ENCODE peak calls at places on chromosome X, in seven cellular contexts. F is heart left ventricle, Q is uterus, U is tibial artery, A is BJ, P is neural crest cell, O is breast epithelium. M is an unnamed sample.

GRCh38 chrX:50903387-50904027 is 7.0 kb upstream of the BMP15 start:
- DNase-seq in F (no peak), Q (no peak), P (peak), A (no peak), U (no peak), O (no peak), M (peak)

GRCh38 chrX:52082578-52082977 is 13.6 kb upstream of the MAGED4B start:
- DNase-seq in Q (no peak), P (no peak), O (no peak), F (no peak), A (no peak), U (no peak), M (no peak)

GRCh38 chrX:12958461-12958860 is 16.4 kb upstream of the TMSB4X start:
- DNase-seq in Q (no peak), P (no peak), A (no peak), U (no peak), O (no peak), F (no peak), M (no peak)

GRCh38 chrX:102154900-102155805 is 624 bp downstream of the BEX5 start:
- DNase-seq in P (no peak), U (no peak), Q (no peak), O (no peak), F (no peak), A (no peak), M (peak)

GRCh38 chrX:134936542-134936941 is 54.2 kb upstream of the SMIM10 start:
- DNase-seq in U (no peak), P (no peak), Q (no peak), A (peak), O (no peak), F (no peak), M (no peak)

GRCh38 chrX:67724359-67725110 is 180.7 kb downstream of the AR start:
- DNase-seq in A (no peak), P (no peak), F (no peak), O (no peak), Q (no peak), U (peak), M (no peak)

GRCh38 chrX:17814059-17814458 is 47.0 kb downstream of the RAI2 start:
- DNase-seq in U (no peak), F (no peak), A (no peak), O (no peak), Q (no peak), P (no peak), M (no peak)

GRCh38 chrX:72105436-72105835 is 26.3 kb downstream of the RTL5 start:
- DNase-seq in Q (no peak), F (no peak), O (no peak), A (no peak), U (no peak), P (no peak), M (no peak)

GRCh38 chrX:132592880-132593279 is 104.0 kb upstream of the MBNL3 start:
- DNase-seq in U (no peak), A (no peak), P (peak), O (no peak), Q (no peak), F (no peak), M (no peak)

GRCh38 chrX:129777218-129777768 is 2.5 kb upstream of the SASH3 start:
- DNase-seq in Q (no peak), O (peak), U (peak), P (no peak), A (no peak), F (peak), M (no peak)

GRCh38 chrX:30935985-30936384 is 46.9 kb upstream of the TAB3 start:
- DNase-seq in F (no peak), U (no peak), P (peak), O (peak), Q (no peak), A (no peak), M (no peak)

GRCh38 chrX:139898334-139898733 is 34.5 kb downstream of the ATP11C start:
- DNase-seq in O (no peak), P (no peak), F (no peak), U (no peak), A (no peak), Q (no peak), M (no peak)

GRCh38 chrX:73577368-73577767 is 14.4 kb downstream of the CHIC1 start:
- DNase-seq in A (peak), O (no peak), P (no peak), U (no peak), F (peak), Q (no peak), M (no peak)

GRCh38 chrX:13254076-13254785 is 65.6 kb downstream of the ATXN3L start:
- DNase-seq in F (no peak), U (no peak), O (no peak), A (no peak), Q (peak), P (no peak), M (no peak)

GRCh38 chrX:123454712-123455431 is 270.8 kb downstream of the GRIA3 start:
- DNase-seq in P (no peak), F (no peak), U (no peak), O (no peak), A (no peak), Q (no peak), M (no peak)

GRCh38 chrX:135522132-135522530 is 1.7 kb downstream of the INTS6L start:
- DNase-seq in U (no peak), F (no peak), O (no peak), Q (no peak), A (no peak), P (no peak), M (no peak)

GRCh38 chrX:26262121-26262523 is 46.2 kb downstream of the MAGEB5 start:
- DNase-seq in F (no peak), O (no peak), P (no peak), Q (no peak), U (no peak), A (no peak), M (no peak)

GRCh38 chrX:49029876-49030275 is 13.3 kb downstream of the TFE3 start:
- DNase-seq in U (no peak), Q (no peak), P (no peak), A (no peak), O (no peak), F (no peak), M (no peak)

GRCh38 chrX:19350831-19351447 is 7.2 kb downstream of the PDHA1 start:
- DNase-seq in Q (no peak), U (no peak), P (no peak), F (no peak), O (no peak), A (no peak), M (no peak)

GRCh38 chrX:17475820-17476219 is 100.8 kb downstream of the NHS start:
- DNase-seq in A (no peak), U (peak), F (no peak), Q (peak), O (no peak), P (no peak), M (no peak)

GRCh38 chrX:49208399-49208798 is 8.4 kb upstream of the SYP start:
- DNase-seq in U (no peak), F (no peak), O (no peak), Q (no peak), A (no peak), P (no peak), M (no peak)

GRCh38 chrX:69031181-69031580 is 134.1 kb downstream of the PJA1 start:
- DNase-seq in O (no peak), U (no peak), F (no peak), A (no peak), P (no peak), Q (no peak), M (no peak)

GRCh38 chrX:119067023-119067739 is 5.6 kb upstream of the CT47C1 start:
- DNase-seq in A (no peak), U (peak), F (peak), O (peak), Q (peak), P (peak), M (peak)

GRCh38 chrX:68508799-68509198 is 9.9 kb downstream of the YIPF6 start:
- DNase-seq in F (no peak), Q (no peak), A (no peak), O (no peak), U (no peak), P (no peak), M (no peak)

GRCh38 chrX:47843363-47843762 is 6.7 kb downstream of the ZNF81 start:
- DNase-seq in P (no peak), A (no peak), Q (no peak), F (no peak), O (no peak), U (no peak), M (no peak)

GRCh38 chrX:44997282-44997813 is 124.4 kb downstream of the KDM6A start:
- DNase-seq in F (no peak), P (no peak), A (no peak), U (no peak), O (no peak), Q (no peak), M (no peak)

GRCh38 chrX:153818571-153819397 is 11.6 kb downstream of the PDZD4 start:
- DNase-seq in P (peak), F (no peak), A (no peak), U (no peak), Q (no peak), O (no peak), M (no peak)

GRCh38 chrX:74147439-74147838 is 156.5 kb upstream of the ZCCHC13 start:
- DNase-seq in F (no peak), Q (no peak), A (no peak), U (no peak), P (no peak), O (no peak), M (no peak)

GRCh38 chrX:51902651-51903050 is 9.2 kb downstream of the MAGED1 start:
- DNase-seq in U (no peak), O (no peak), F (no peak), P (no peak), A (no peak), Q (no peak), M (no peak)

GRCh38 chrX:25007059-25008053 is 8.4 kb downstream of the ARX start:
- DNase-seq in U (no peak), F (no peak), P (no peak), O (no peak), A (no peak), Q (no peak), M (no peak)

GRCh38 chrX:110665636-110666035 is 130.0 kb downstream of the CHRDL1 start:
- DNase-seq in A (no peak), Q (no peak), U (peak), O (no peak), F (no peak), P (peak), M (peak)

GRCh38 chrX:107678957-107679740 is 50.8 kb downstream of the PRPS1 start:
- DNase-seq in O (no peak), Q (peak), F (peak), P (no peak), U (peak), A (no peak), M (no peak)

GRCh38 chrX:17067534-17067933 is 121.1 kb downstream of the REPS2 start:
- DNase-seq in P (no peak), U (no peak), F (no peak), Q (no peak), O (no peak), A (no peak), M (no peak)

GRCh38 chrX:24870143-24870542 is 145.6 kb downstream of the ARX start:
- DNase-seq in Q (no peak), F (no peak), O (no peak), P (no peak), A (no peak), U (no peak), M (no peak)

GRCh38 chrX:19174401-19175025 is 52.2 kb upstream of the ADGRG2 start:
- DNase-seq in O (no peak), Q (no peak), P (no peak), F (no peak), A (no peak), U (peak), M (no peak)

GRCh38 chrX:72255445-72255844 is 16.6 kb upstream of the ERCC6L start:
- DNase-seq in A (no peak), Q (no peak), O (no peak), U (no peak), F (no peak), P (no peak), M (no peak)

GRCh38 chrX:86148024-86148511 is at the start of gene DACH2:
- DNase-seq in A (no peak), O (peak), F (peak), U (peak), P (peak), Q (peak), M (peak)

GRCh38 chrX:18769812-18770573 is 62.5 kb downstream of the PPEF1 start:
- DNase-seq in O (no peak), F (no peak), Q (no peak), P (no peak), U (no peak), A (no peak), M (no peak)

GRCh38 chrX:43758044-43758443 is 101.9 kb downstream of the MAOA start:
- DNase-seq in A (no peak), O (no peak), U (no peak), P (no peak), F (no peak), Q (no peak), M (no peak)

GRCh38 chrX:132257116-132257515 is 37.9 kb upstream of the RAP2C start:
- DNase-seq in O (no peak), P (no peak), U (no peak), A (no peak), F (no peak), Q (no peak), M (no peak)

GRCh38 chrX:128458888-128459287 is 406.7 kb upstream of the ACTRT1 start:
- DNase-seq in F (no peak), P (no peak), U (no peak), Q (no peak), A (no peak), O (no peak), M (no peak)

GRCh38 chrX:128457674-128458073 is 405.5 kb upstream of the ACTRT1 start:
- DNase-seq in Q (no peak), U (no peak), A (no peak), F (no peak), P (no peak), O (no peak), M (no peak)

GRCh38 chrX:128464091-128464490 is 411.9 kb upstream of the ACTRT1 start:
- DNase-seq in F (no peak), O (no peak), U (no peak), A (no peak), P (no peak), Q (no peak), M (no peak)

GRCh38 chrX:128460835-128461234 is 408.6 kb upstream of the ACTRT1 start:
- DNase-seq in A (no peak), Q (no peak), P (no peak), O (no peak), F (no peak), U (no peak), M (no peak)
- TF ChIP-seq CTCF in A (no peak), Q (no peak), P (peak), O (no peak), F (no peak), U (no peak), M (no peak)

DNA sequence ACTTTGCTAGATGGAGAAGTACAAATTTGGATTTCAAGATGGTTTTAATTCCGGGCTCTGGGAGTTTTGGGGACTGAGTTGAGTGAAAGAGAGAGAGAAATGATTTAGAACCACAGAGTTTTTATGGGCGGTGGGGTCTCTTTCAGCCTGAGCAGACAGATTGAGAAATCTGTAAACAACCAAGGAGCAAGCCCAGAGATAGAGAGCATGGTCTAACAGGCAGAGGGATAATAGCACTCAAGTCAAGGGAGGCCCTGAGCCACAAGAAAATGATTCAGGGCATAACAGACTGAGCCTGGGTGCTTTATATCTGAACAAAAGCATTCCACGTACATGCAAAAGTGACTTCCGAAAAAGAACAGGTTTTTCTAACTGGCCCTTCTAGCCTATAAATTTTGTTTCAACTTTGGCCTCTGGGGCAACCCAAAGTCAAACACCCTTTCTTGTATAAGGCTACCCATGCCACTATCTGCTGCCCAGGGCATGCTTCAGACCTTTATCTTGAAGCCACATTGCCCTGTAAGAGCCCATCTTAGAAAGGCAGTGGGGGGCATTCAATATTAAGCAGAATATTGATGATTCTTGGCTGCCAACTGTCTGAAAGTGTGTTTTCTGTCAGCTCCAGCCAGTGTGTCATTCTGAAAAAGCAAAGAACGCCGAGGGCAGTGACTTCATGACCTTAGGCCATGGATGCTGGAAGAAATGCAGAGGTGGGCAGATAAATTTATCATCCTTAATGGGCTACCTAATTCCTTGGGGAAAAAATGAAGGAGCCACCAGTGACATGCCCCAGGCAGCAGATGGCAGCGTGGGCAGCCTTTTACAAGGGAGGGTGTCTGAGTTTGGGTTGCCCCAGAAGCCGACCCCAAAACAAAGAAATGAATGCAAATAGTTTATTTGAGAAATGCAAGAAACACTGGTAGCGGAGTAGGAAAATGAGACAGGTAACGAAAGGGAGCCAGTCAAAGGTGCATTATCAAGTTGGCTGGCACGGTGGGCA is 637.6 kb downstream of the MID1IP1 start:
- DNase-seq in F (no peak), O (no peak), Q (no peak), P (no peak), U (no peak), A (no peak), M (no peak)
- TF ChIP-seq CTCF in F (peak), O (no peak), Q (no peak), P (peak), U (no peak), A (peak), M (no peak)

DNA sequence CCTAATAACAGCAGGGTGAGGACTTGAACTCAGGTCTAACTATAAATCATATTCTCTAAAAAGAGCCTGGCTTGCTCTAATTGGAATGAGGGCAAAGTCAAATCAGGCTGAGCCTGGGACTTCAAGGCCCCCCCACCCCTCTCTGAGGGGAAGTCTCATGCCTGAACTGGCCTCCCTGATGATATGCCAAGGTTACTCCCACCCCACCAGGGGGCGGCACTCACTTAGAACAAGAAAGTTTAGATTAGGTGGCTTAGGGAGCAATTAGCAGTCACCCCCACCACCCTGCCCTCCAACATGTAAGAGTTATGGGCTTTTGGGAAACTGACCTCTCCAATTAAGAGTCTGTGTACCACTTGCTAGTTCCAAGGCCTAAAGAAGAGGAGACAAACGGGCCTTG is 2.7 kb downstream of the FOXO4 start:
- DNase-seq in Q (peak), F (peak), P (peak), O (no peak), A (no peak), U (peak), M (peak)
- TF ChIP-seq CTCF in Q (peak), F (peak), P (peak), O (no peak), A (peak), U (peak), M (peak)

GRCh38 chrX:80876877-80877276 is 67.2 kb upstream of the BRWD3 start:
- DNase-seq in U (no peak), O (no peak), P (no peak), A (no peak), Q (no peak), F (no peak), M (no peak)
- TF ChIP-seq CTCF in U (peak), O (no peak), P (peak), A (peak), Q (peak), F (peak), M (peak)

GRCh38 chrX:34642849-34643248 is 14.2 kb downstream of the TMEM47 start:
- DNase-seq in Q (no peak), F (no peak), P (no peak), U (no peak), O (no peak), A (no peak), M (no peak)

GRCh38 chrX:34632404-34632803 is 24.7 kb downstream of the TMEM47 start:
- DNase-seq in O (no peak), P (no peak), Q (no peak), A (no peak), F (no peak), U (no peak), M (no peak)

GRCh38 chrX:34638116-34638515 is 19.0 kb downstream of the TMEM47 start:
- DNase-seq in U (no peak), O (no peak), F (no peak), Q (no peak), P (peak), A (no peak), M (no peak)
- TF ChIP-seq CTCF in U (peak), O (no peak), F (peak), Q (peak), P (peak), A (peak), M (peak)

GRCh38 chrX:20374866-20375530 is 108.3 kb upstream of the RPS6KA3 start:
- DNase-seq in F (no peak), U (no peak), O (no peak), P (no peak), A (no peak), Q (no peak), M (no peak)

GRCh38 chrX:20378291-20378920 is 111.7 kb upstream of the RPS6KA3 start:
- DNase-seq in F (no peak), Q (no peak), U (no peak), A (no peak), P (no peak), O (no peak), M (no peak)

GRCh38 chrX:20372533-20372932 is 105.8 kb upstream of the RPS6KA3 start:
- DNase-seq in O (no peak), F (no peak), P (no peak), Q (no peak), U (no peak), A (no peak), M (no peak)

GRCh38 chrX:20374450-20374849 is 107.7 kb upstream of the RPS6KA3 start:
- DNase-seq in O (no peak), A (no peak), U (no peak), P (no peak), F (no peak), Q (no peak), M (no peak)

GRCh38 chrX:20373063-20373462 is 106.4 kb upstream of the RPS6KA3 start:
- DNase-seq in U (no peak), A (no peak), F (no peak), P (no peak), Q (no peak), O (no peak), M (no peak)
- TF ChIP-seq CTCF in U (no peak), A (no peak), F (no peak), P (no peak), Q (no peak), O (no peak), M (no peak)

GRCh38 chrX:38664285-38664684 is 102.9 kb downstream of the TSPAN7 start:
- DNase-seq in U (no peak), P (peak), A (no peak), F (no peak), Q (no peak), O (no peak), M (no peak)
- TF ChIP-seq CTCF in U (peak), P (peak), A (peak), F (peak), Q (no peak), O (no peak), M (peak)

GRCh38 chrX:29455702-29456101 is 759.7 kb upstream of the MAGEB2 start:
- DNase-seq in U (no peak), F (no peak), A (no peak), P (no peak), Q (no peak), O (no peak), M (no peak)
- TF ChIP-seq CTCF in U (no peak), F (no peak), A (no peak), P (no peak), Q (no peak), O (no peak), M (no peak)

GRCh38 chrX:136909119-136909705 is 28.7 kb upstream of the RBMX start:
- DNase-seq in F (peak), O (peak), Q (peak), A (no peak), P (peak), U (peak), M (peak)
- TF ChIP-seq CTCF in F (no peak), O (no peak), Q (no peak), A (no peak), P (no peak), U (no peak), M (no peak)

M was measured in dorsolateral prefrontal cortex.